ENCODE peak calls at places on chromosomes 3 and 15, in four cellular contexts. Y is foreskin fibroblast, H is lung, P is neural progenitor cell. A is an unnamed sample.
A peak's percentile ranks its signal among the peaks of the same experiment; 100 is the strongest.

GRCh38 chr3:16928386-16929132 is 43.8 kb downstream of the PLCL2 start:
- DNase-seq in Y (no peak), H (no peak), P (no peak), A (no peak)

GRCh38 chr15:71049706-71050422 is 65.4 kb upstream of the THSD4 start:
- DNase-seq in Y (no peak), H (no peak), P (peak; percentile 35), A (no peak)

GRCh38 chr15:38460543-38460942 is 6.6 kb downstream of the FAM98B start:
- DNase-seq in Y (no peak), H (no peak), P (no peak), A (no peak)

GRCh38 chr3:5019411-5020261 is 40.4 kb downstream of the BHLHE40 start:
- DNase-seq in Y (no peak), H (no peak), P (no peak), A (no peak)

GRCh38 chr3:192352142-192352541 is 375.2 kb downstream of the FGF12 start:
- DNase-seq in Y (no peak), H (no peak), P (no peak), A (no peak)

GRCh38 chr15:57216288-57216687 is 160.0 kb upstream of the CGNL1 start:
- DNase-seq in Y (peak; percentile 90), H (no peak), P (peak; percentile 38), A (peak; percentile 85)

GRCh38 chr3:63863150-63864007 is at the start of the genes ATXN7 and THOC7:
- DNase-seq in Y (peak; percentile 82), H (peak; percentile 74), P (peak; percentile 89), A (peak; percentile 57)

GRCh38 chr3:171770689-171771620 is 39.3 kb downstream of the PLD1 start:
- DNase-seq in Y (peak; percentile 81), H (peak; percentile 36), P (no peak), A (peak; percentile 90)

GRCh38 chr3:193743702-193744047 is 150.7 kb downstream of the OPA1 start:
- DNase-seq in Y (no peak), H (no peak), P (no peak), A (no peak)

GRCh38 chr15:90884719-90885431 is 571 bp downstream of the FES start:
- DNase-seq in Y (no peak), H (no peak), P (no peak), A (no peak)

GRCh38 chr15:69031013-69032001 is 16.8 kb downstream of the NOX5 start:
- DNase-seq in Y (peak; percentile 54), H (peak; percentile 39), P (peak; percentile 82), A (peak; percentile 27)

GRCh38 chr3:169227911-169228310 is 435.6 kb downstream of the MECOM start:
- DNase-seq in Y (no peak), H (no peak), P (peak; percentile 75), A (peak; percentile 71)

GRCh38 chr3:172332256-172333041 is 115.8 kb downstream of the GHSR start:
- DNase-seq in Y (peak; percentile 81), H (peak; percentile 55), P (peak; percentile 60), A (peak; percentile 49)

GRCh38 chr3:72380193-72380592 is 468.1 kb downstream of the SHQ1 start:
- DNase-seq in Y (peak; percentile 60), H (no peak), P (peak; percentile 17), A (peak; percentile 37)

GRCh38 chr3:178236555-178237277 is 299.5 kb upstream of the KCNMB2 start:
- DNase-seq in Y (peak; percentile 53), H (no peak), P (no peak), A (peak; percentile 16)

GRCh38 chr3:81545572-81545971 is 215.9 kb downstream of the GBE1 start:
- DNase-seq in Y (peak; percentile 52), H (no peak), P (no peak), A (no peak)

GRCh38 chr3:126415661-126416591 is 21.2 kb downstream of the CFAP100 start:
- DNase-seq in Y (no peak), H (no peak), P (no peak), A (no peak)

GRCh38 chr15:31457161-31457560 is 130.5 kb downstream of the KLF13 start:
- DNase-seq in Y (peak; percentile 79), H (no peak), P (no peak), A (no peak)

GRCh38 chr15:95041297-95041696 is 809.9 kb downstream of the MCTP2 start:
- DNase-seq in Y (peak; percentile 40), H (no peak), P (no peak), A (no peak)

GRCh38 chr3:178498866-178499265 is 37.4 kb upstream of the KCNMB2 start:
- DNase-seq in Y (no peak), H (no peak), P (no peak), A (no peak)

GRCh38 chr3:67381667-67382272 is 272.6 kb downstream of the SUCLG2 start:
- DNase-seq in Y (peak; percentile 60), H (no peak), P (peak; percentile 30), A (peak; percentile 27)

GRCh38 chr15:77909131-77909940 is 168.2 kb downstream of the TBC1D2B start:
- DNase-seq in Y (no peak), H (no peak), P (no peak), A (no peak)

GRCh38 chr3:161700998-161701397 is 204.4 kb downstream of the OTOL1 start:
- DNase-seq in Y (no peak), H (no peak), P (peak; percentile 11), A (no peak)

GRCh38 chr3:72345980-72346379 is 502.3 kb downstream of the SHQ1 start:
- DNase-seq in Y (no peak), H (no peak), P (no peak), A (no peak)

GRCh38 chr3:159872374-159873109 is 116.1 kb upstream of the IL12A start:
- DNase-seq in Y (peak; percentile 89), H (no peak), P (no peak), A (peak; percentile 92)

GRCh38 chr15:70480196-70480856 is 283.0 kb downstream of the UACA start:
- DNase-seq in Y (no peak), H (no peak), P (no peak), A (no peak)

GRCh38 chr3:72312339-72312738 is 527.4 kb upstream of the PROK2 start:
- DNase-seq in Y (no peak), H (no peak), P (no peak), A (no peak)

GRCh38 chr15:93467327-93467726 is 378.3 kb upstream of the RGMA start:
- DNase-seq in Y (no peak), H (peak; percentile 49), P (no peak), A (no peak)

GRCh38 chr3:40623567-40623966 is 98.8 kb downstream of the ZNF621 start:
- DNase-seq in Y (no peak), H (no peak), P (no peak), A (peak; percentile 14)

GRCh38 chr15:45854455-45855202 is 219.8 kb downstream of the SQOR start:
- DNase-seq in Y (no peak), H (no peak), P (no peak), A (no peak)

GRCh38 chr15:45857295-45857694 is 222.5 kb downstream of the SQOR start:
- DNase-seq in Y (no peak), H (no peak), P (no peak), A (no peak)

GRCh38 chr15:45858491-45858890 is 223.7 kb downstream of the SQOR start:
- DNase-seq in Y (no peak), H (no peak), P (no peak), A (no peak)

GRCh38 chr15:45855907-45856579 is 221.2 kb downstream of the SQOR start:
- DNase-seq in Y (peak; percentile 12), H (no peak), P (no peak), A (no peak)

DNA sequence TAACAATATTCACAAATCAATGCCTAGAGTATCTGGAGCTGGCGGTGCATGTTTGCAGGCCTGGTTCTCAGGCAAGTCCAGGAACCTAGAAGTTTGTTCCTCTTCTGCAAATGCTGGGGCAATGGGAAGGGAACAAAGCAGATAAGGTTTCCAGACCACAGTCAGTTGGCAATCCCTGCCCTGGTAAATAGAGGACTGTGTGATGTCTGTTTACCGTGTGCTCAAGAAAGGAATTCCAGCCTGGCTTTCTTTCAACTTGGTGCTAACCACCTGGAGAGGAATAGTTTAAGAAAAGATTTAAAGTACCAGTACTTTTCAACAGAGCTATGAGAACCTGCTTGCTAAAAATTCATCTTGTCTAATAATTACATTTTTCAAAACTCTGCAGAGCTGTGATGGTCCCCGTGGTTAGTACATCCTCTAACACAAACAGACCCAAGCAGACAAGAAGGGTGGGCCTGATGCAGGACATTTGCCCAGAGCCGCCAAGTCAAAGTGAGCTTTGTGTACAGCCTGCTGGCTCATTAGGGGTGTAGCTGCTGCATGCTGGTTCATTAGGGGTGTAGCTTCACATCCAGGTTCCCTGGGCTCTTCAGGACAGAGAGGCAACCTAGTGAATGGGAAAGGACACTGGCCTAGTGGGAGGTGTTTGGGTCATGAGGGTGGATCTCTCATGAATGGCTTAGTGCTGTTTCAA is 220.5 kb downstream of the SQOR start:
- DNase-seq in Y (no peak), H (peak; percentile 44), P (no peak), A (no peak)
- TF ChIP-seq CTCF in Y (no peak), H (no peak), P (no peak), A (no peak)

GRCh38 chr3:185430375-185430774 is 67.4 kb downstream of the MAP3K13 start:
- DNase-seq in Y (no peak), H (no peak), P (no peak), A (no peak)
- H3K4me3 ChIP-seq in Y (no peak overlapping the region), H (no peak overlapping the region), P (no peak overlapping the region), A (no peak overlapping the region)

GRCh38 chr3:128569756-128570155 is 76.8 kb upstream of the GATA2 start:
- DNase-seq in Y (no peak), H (no peak), P (no peak), A (no peak)

GRCh38 chr3:128568602-128569490 is 75.8 kb upstream of the GATA2 start:
- DNase-seq in Y (no peak), H (no peak), P (no peak), A (no peak)

GRCh38 chr3:128572013-128572412 is 78.6 kb downstream of the RPN1 start:
- DNase-seq in Y (no peak), H (no peak), P (no peak), A (no peak)

GRCh38 chr3:128567141-128567540 is 74.1 kb upstream of the GATA2 start:
- DNase-seq in Y (no peak), H (no peak), P (no peak), A (no peak)

DNA sequence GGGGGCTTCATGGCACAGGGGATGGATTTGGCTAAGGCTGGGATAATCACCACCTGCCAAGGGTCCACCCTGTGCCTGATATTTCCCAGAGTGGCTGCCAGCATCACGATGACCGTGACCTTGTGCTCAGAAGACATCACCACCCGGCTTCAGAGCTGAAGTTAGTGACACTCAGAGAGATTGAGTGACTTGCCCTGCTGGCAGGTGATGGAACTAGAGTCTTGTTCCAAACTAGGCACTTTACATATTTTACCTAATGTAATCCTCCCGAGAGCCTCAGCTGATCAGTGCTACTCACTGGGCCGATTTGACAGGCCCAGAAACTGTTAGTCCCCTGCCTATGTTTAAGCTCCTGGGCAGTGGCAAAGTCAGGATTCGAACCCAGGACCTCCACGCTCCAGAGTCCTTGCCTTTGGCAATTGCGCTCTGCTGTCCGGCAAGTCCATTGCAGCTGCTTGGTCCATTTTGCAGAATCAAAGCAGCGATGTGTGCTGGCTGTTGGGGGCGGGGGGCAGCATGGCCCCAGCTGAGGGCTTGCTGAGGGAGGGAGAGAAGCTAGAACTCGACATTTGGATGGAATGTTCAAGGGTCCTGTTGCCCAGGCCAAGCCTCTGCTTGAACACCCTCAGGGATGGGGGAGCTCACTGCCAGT is 74.8 kb upstream of the GATA2 start:
- DNase-seq in Y (no peak), H (no peak), P (no peak), A (no peak)
- TF ChIP-seq CTCF in Y (no peak), H (no peak), P (no peak), A (no peak)

GRCh38 chr3:48086736-48087470 is 70.7 kb upstream of the MAP4 start:
- DNase-seq in Y (peak; percentile 70), H (no peak), P (no peak), A (peak; percentile 62)

GRCh38 chr3:48088749-48089466 is 72.7 kb upstream of the MAP4 start:
- DNase-seq in Y (peak; percentile 99), H (peak; percentile 95), P (peak; percentile 99), A (peak; percentile 99)

GRCh38 chr3:48088056-48088748 is 72.0 kb upstream of the MAP4 start:
- DNase-seq in Y (peak; percentile 52), H (no peak), P (peak; percentile 58), A (peak; percentile 48)

GRCh38 chr3:48092270-48092669 is 76.1 kb upstream of the MAP4 start:
- DNase-seq in Y (no peak), H (no peak), P (no peak), A (no peak)

GRCh38 chr3:48090166-48090939 is 74.1 kb upstream of the MAP4 start:
- DNase-seq in Y (no peak), H (no peak), P (no peak), A (no peak)
- H3K4me3 ChIP-seq in Y (no peak overlapping the region), H (no peak overlapping the region), P (peak overlapping the region; percentile 80), A (no peak overlapping the region)

A was measured in astrocyte of the spinal cord.